ENCODE peak calls at places on chromosomes 12 and 14, in five cellular contexts. S is psoas muscle, P is stomach, J is choroid plexus epithelial cell, T is endodermal cell. O is an unnamed sample.
A peak's percentile ranks its signal among the peaks of the same experiment; 100 is the strongest.

GRCh38 chr14:100525615-100526014 is 61.6 kb downstream of the BEGAIN start:
- DNase-seq in S (no peak), P (peak; percentile 23), J (no peak), T (no peak), O (no peak)

GRCh38 chr14:31205681-31206535 is 1.7 kb downstream of the HECTD1 start:
- DNase-seq in S (no peak), P (no peak), J (peak; percentile 87), T (no peak), O (no peak)

GRCh38 chr14:95953111-95953724 is 76.6 kb downstream of the TUNAR start:
- DNase-seq in S (no peak), P (no peak), J (peak; percentile 6), T (peak; percentile 72), O (no peak)

GRCh38 chr14:55131782-55132181 is 2.7 kb downstream of the LGALS3 start:
- DNase-seq in S (no peak), P (no peak), J (peak; percentile 25), T (no peak), O (no peak)

GRCh38 chr12:52280796-52281560 is 6.5 kb downstream of the KRT86 start:
- DNase-seq in S (peak; percentile 77), P (peak; percentile 47), J (peak; percentile 98), T (peak; percentile 35), O (peak; percentile 95)

GRCh38 chr14:96256420-96256819 is 410 bp downstream of the BDKRB1 start:
- DNase-seq in S (no peak), P (no peak), J (no peak), T (no peak), O (no peak)

GRCh38 chr12:53268637-53269562 is 801 bp downstream of the ESPL1 start:
- DNase-seq in S (no peak), P (no peak), J (peak; percentile 12), T (no peak), O (no peak)

GRCh38 chr12:98154850-98155249 is 360.5 kb upstream of the TMPO start:
- DNase-seq in S (no peak), P (no peak), J (peak; percentile 8), T (peak; percentile 84), O (no peak)

GRCh38 chr14:102819790-102820330 is 42.6 kb downstream of the TRAF3 start:
- DNase-seq in S (no peak), P (no peak), J (peak; percentile 53), T (no peak), O (no peak)

GRCh38 chr12:82522285-82522684 is 164.0 kb downstream of the METTL25 start:
- DNase-seq in S (no peak), P (no peak), J (no peak), T (no peak), O (no peak)

GRCh38 chr12:114990396-114990795 is 306.4 kb upstream of the TBX3 start:
- DNase-seq in S (no peak), P (no peak), J (no peak), T (no peak), O (no peak)

GRCh38 chr12:74321381-74321780 is 216.3 kb upstream of the ATXN7L3B start:
- DNase-seq in S (no peak), P (no peak), J (no peak), T (no peak), O (no peak)

GRCh38 chr12:11513288-11513687 is 117.9 kb upstream of the PRB2 start:
- DNase-seq in S (no peak), P (no peak), J (peak; percentile 38), T (peak; percentile 72), O (no peak)

GRCh38 chr14:89417111-89417468 is at the start of gene FOXN3:
- DNase-seq in S (peak; percentile 92), P (peak; percentile 92), J (peak; percentile 93), T (peak; percentile 96), O (no peak)

GRCh38 chr12:114935658-114936057 is 251.7 kb upstream of the TBX3 start:
- DNase-seq in S (no peak), P (no peak), J (no peak), T (peak; percentile 47), O (no peak)

GRCh38 chr14:20644520-20644919 is 3.0 kb upstream of the OR6S1 start:
- DNase-seq in S (no peak), P (no peak), J (no peak), T (peak; percentile 45), O (no peak)

GRCh38 chr12:27820564-27820963 is 40.5 kb upstream of the MANSC4 start:
- DNase-seq in S (no peak), P (no peak), J (no peak), T (peak; percentile 21), O (no peak)

GRCh38 chr12:117850048-117850447 is 118.7 kb downstream of the KSR2 start:
- DNase-seq in S (no peak), P (no peak), J (peak; percentile 54), T (peak; percentile 89), O (peak; percentile 36)

GRCh38 chr14:48974994-48975393 is 611.2 kb downstream of the RPS29 start:
- DNase-seq in S (no peak), P (no peak), J (no peak), T (no peak), O (no peak)

GRCh38 chr12:101857043-101857558 is 20.3 kb upstream of the DRAM1 start:
- DNase-seq in S (no peak), P (no peak), J (peak; percentile 89), T (no peak), O (peak; percentile 79)

GRCh38 chr14:104638190-104638589 is 33.6 kb upstream of the TMEM179 start:
- DNase-seq in S (no peak), P (no peak), J (no peak), T (no peak), O (no peak)

GRCh38 chr12:19012965-19013364 is 116.6 kb upstream of the PLEKHA5 start:
- DNase-seq in S (no peak), P (no peak), J (no peak), T (no peak), O (no peak)

GRCh38 chr12:3133410-3133793 is 56.2 kb downstream of the TSPAN9 start:
- DNase-seq in S (no peak), P (no peak), J (no peak), T (no peak), O (no peak)

GRCh38 chr14:74211945-74212580 is 27.2 kb upstream of the VSX2 start:
- DNase-seq in S (no peak), P (no peak), J (no peak), T (no peak), O (no peak)

GRCh38 chr12:14185441-14186192 is 179.9 kb upstream of the ATF7IP start:
- DNase-seq in S (no peak), P (peak; percentile 32), J (peak; percentile 73), T (peak; percentile 86), O (peak; percentile 39)

GRCh38 chr12:82486524-82487235 is 128.4 kb downstream of the METTL25 start:
- DNase-seq in S (no peak), P (no peak), J (peak; percentile 77), T (no peak), O (no peak)

GRCh38 chr14:39015360-39015961 is 87.6 kb downstream of the SEC23A start:
- DNase-seq in S (no peak), P (no peak), J (peak; percentile 82), T (no peak), O (no peak)

GRCh38 chr12:122840580-122841513 is 5.6 kb downstream of the HIP1R start:
- DNase-seq in S (no peak), P (no peak), J (no peak), T (peak; percentile 51), O (no peak)

GRCh38 chr14:73753043-73753886 is 39.1 kb upstream of the PNMA1 start:
- DNase-seq in S (no peak), P (peak; percentile 76), J (no peak), T (peak; percentile 57), O (no peak)

GRCh38 chr14:104601786-104602185 is 2.8 kb downstream of the TMEM179 start:
- DNase-seq in S (peak; percentile 11), P (no peak), J (no peak), T (no peak), O (no peak)

DNA sequence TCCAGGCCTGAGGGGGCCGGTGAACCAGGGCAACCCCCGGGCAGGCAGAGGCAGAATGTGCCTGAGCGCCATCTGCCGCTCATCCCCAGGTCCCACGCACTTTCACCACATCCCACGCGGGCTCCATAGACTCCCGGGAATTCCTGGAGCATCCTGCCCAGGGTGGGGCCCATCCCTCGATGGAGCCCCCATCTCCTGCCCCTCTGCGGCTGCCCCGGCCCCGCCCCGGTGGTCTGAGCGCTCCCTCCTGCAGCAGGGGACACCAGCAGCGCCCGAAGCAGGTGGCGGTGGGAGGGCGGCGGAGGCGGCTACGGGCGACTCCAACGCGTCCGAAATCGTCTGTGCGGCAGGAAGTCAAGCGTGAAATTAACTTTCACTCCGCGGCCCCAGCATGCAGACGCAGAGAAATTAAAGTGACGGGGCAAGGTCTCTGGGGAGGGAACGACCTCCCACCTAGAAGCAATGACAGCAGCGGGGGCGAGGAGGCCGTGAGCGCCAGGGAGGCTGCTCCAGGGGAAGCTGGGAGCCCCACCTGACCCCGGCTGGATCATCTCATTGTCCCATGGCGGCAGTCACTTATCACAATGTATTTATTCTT is 122.2 kb downstream of the NCOR2 start:
- DNase-seq in S (no peak), P (no peak), J (no peak), T (no peak), O (no peak)
- TF ChIP-seq CTCF in S (no peak), P (no peak), J (peak; percentile 14), T (peak; percentile 15), O (no peak)

GRCh38 chr14:22812744-22813143 is 2.5 kb downstream of the SLC7A7 start:
- DNase-seq in S (no peak), P (no peak), J (no peak), T (peak; percentile 78), O (no peak)
- H3K4me3 ChIP-seq in S (no peak overlapping the region), P (no peak overlapping the region), J (no peak overlapping the region), T (no peak overlapping the region), O (no peak overlapping the region)

DNA sequence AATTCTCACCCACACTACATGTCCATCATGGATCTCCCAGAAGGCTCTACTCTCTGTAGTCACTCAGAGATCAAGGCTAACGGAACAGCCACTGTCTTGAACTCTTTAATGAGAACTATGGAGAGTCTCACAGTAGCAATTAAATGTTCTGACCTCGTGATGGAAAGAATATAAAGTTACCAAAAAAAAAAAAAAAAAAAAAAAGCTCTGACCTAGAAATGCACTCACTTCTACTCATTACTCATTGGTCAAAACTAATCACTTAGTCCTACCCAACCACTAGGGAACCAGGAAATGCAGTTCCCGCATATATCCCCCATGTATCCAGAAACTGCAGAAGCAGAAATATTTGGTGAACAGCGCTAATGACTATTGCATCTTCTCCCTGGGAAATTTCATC is 29.4 kb upstream of the C12orf76 start:
- DNase-seq in S (no peak), P (no peak), J (peak; percentile 10), T (no peak), O (no peak)
- TF ChIP-seq CTCF in S (no peak), P (no peak), J (no peak), T (no peak), O (no peak)

GRCh38 chr12:20372326-20373097 is 4.2 kb downstream of the PDE3A start:
- DNase-seq in S (no peak), P (no peak), J (no peak), T (no peak), O (no peak)
- H3K4me3 ChIP-seq in S (peak overlapping the region; percentile 71), P (peak overlapping the region; percentile 0), J (no peak overlapping the region), T (no peak overlapping the region), O (no peak overlapping the region)

GRCh38 chr14:101737414-101738367 is 23.8 kb upstream of the PPP2R5C start:
- DNase-seq in S (no peak), P (no peak), J (no peak), T (no peak), O (peak; percentile 8)
- TF ChIP-seq CTCF in S (no peak), P (no peak), J (peak; percentile 24), T (peak; percentile 14), O (peak; percentile 15)

O was measured in PC-9.